ENCODE peak calls at places on chromosomes 6 and 20, in five cellular contexts. M, L, I, Q and J are unnamed samples. For H3K4me1, the result is how much of the 10 kb centered on the place peaks cover.

GRCh38 chr6:133236898-133237297 is 4.3 kb upstream of the EYA4 start:
- DNase-seq in L (no peak), I (no peak), M (no peak), Q (peak), J (no peak)

GRCh38 chr6:108914235-108915022 is 66.2 kb downstream of the ARMC2 start:
- DNase-seq in M (no peak), L (no peak), Q (no peak), I (peak), J (no peak)

GRCh38 chr6:148892247-148892646 is 145.4 kb downstream of the UST start:
- DNase-seq in M (no peak), Q (no peak), L (peak), I (no peak), J (no peak)

GRCh38 chr6:108801331-108801730 is 46.9 kb upstream of the ARMC2 start:
- DNase-seq in M (peak), Q (peak), L (no peak), I (no peak), J (no peak)

GRCh38 chr6:167858086-167858591 is 31.4 kb downstream of the AFDN start:
- DNase-seq in Q (no peak), I (no peak), L (no peak), M (no peak), J (no peak)

GRCh38 chr6:63636516-63636968 is 940 bp downstream of the PHF3 start:
- DNase-seq in M (peak), L (peak), I (peak), Q (peak), J (no peak)

GRCh38 chr6:73586416-73586974 is 65.7 kb upstream of the EEF1A1 start:
- DNase-seq in M (peak), I (no peak), Q (peak), L (no peak), J (no peak)

GRCh38 chr6:34383171-34383631 is 9.3 kb downstream of the NUDT3 start:
- DNase-seq in Q (no peak), M (no peak), L (no peak), I (no peak), J (no peak)

GRCh38 chr6:148064406-148065134 is 278.1 kb upstream of the SASH1 start:
- DNase-seq in I (no peak), L (peak), M (no peak), Q (no peak), J (no peak)

GRCh38 chr6:39072830-39073229 is 24.2 kb downstream of the GLP1R start:
- DNase-seq in I (no peak), Q (no peak), L (no peak), M (no peak), J (no peak)

GRCh38 chr6:37503486-37503980 is 3.8 kb upstream of the CCDC167 start:
- DNase-seq in Q (no peak), M (no peak), L (no peak), I (peak), J (no peak)

GRCh38 chr20:6162239-6162638 is 39.4 kb upstream of the FERMT1 start:
- DNase-seq in L (no peak), Q (peak), M (peak), I (no peak), J (no peak)

GRCh38 chr6:63307581-63308246 is 12.1 kb downstream of the LGSN start:
- DNase-seq in I (no peak), M (no peak), Q (no peak), L (peak), J (no peak)

GRCh38 chr6:3455490-3456394 is 1.1 kb downstream of the SLC22A23 start:
- DNase-seq in L (peak), M (no peak), Q (no peak), I (no peak), J (no peak)

GRCh38 chr6:143400258-143401059 is 50.0 kb downstream of the ADAT2 start:
- DNase-seq in L (peak), M (peak), I (no peak), Q (peak), J (no peak)

GRCh38 chr6:5695260-5696245 is 311.2 kb downstream of the NRN1 start:
- DNase-seq in Q (no peak), M (peak), L (peak), I (no peak), J (no peak)

GRCh38 chr6:119241124-119241491 is 108.5 kb downstream of the MAN1A1 start:
- DNase-seq in M (no peak), I (no peak), Q (no peak), L (no peak), J (no peak)

GRCh38 chr6:1438471-1438881 is 49.1 kb downstream of the FOXF2 start:
- DNase-seq in L (no peak), I (no peak), M (no peak), Q (no peak), J (no peak)

GRCh38 chr20:11919571-11919970 is 1.9 kb downstream of the BTBD3 start:
- DNase-seq in L (no peak), Q (no peak), I (no peak), M (no peak), J (no peak)

GRCh38 chr6:109794201-109794926 is 103.3 kb downstream of the FIG4 start:
- DNase-seq in L (peak), I (no peak), Q (no peak), M (no peak), J (no peak)

GRCh38 chr6:113586413-113586812 is 270.7 kb upstream of the MARCKS start:
- DNase-seq in M (no peak), L (peak), Q (no peak), I (no peak), J (no peak)

GRCh38 chr6:52881996-52882841 is 27.3 kb downstream of the GSTA3 start:
- DNase-seq in Q (peak), M (peak), I (peak), L (peak), J (peak)

GRCh38 chr6:53239526-53239925 is 90.9 kb upstream of the GCM1 start:
- DNase-seq in L (peak), I (no peak), M (no peak), Q (no peak), J (no peak)

GRCh38 chr20:20303742-20304141 is 64.2 kb upstream of the INSM1 start:
- DNase-seq in M (peak), L (no peak), I (no peak), Q (no peak), J (no peak)

GRCh38 chr6:41536884-41537347 is 9.3 kb upstream of the FOXP4 start:
- DNase-seq in Q (no peak), M (no peak), I (no peak), L (peak), J (no peak)

GRCh38 chr20:13068336-13068735 is 59.6 kb downstream of the SPTLC3 start:
- DNase-seq in M (no peak), L (peak), Q (no peak), I (no peak), J (no peak)

GRCh38 chr6:27332692-27333641 is 20.9 kb upstream of the POM121L2 start:
- DNase-seq in M (no peak), I (peak), L (peak), Q (no peak), J (no peak)

GRCh38 chr6:39493174-39493573 is 170.7 kb upstream of the KCNK16 start:
- DNase-seq in Q (no peak), I (no peak), L (no peak), M (no peak), J (no peak)

GRCh38 chr20:39049148-39049547 is 87.0 kb downstream of the DHX35 start:
- DNase-seq in L (no peak), I (no peak), Q (no peak), M (no peak), J (no peak)

GRCh38 chr6:33672808-33673207 is 38.7 kb downstream of the UQCC2 start:
- DNase-seq in Q (peak), M (peak), I (no peak), L (peak), J (peak)

GRCh38 chr6:42378125-42378524 is 73.6 kb downstream of the TRERF1 start:
- DNase-seq in L (no peak), Q (no peak), M (no peak), I (peak), J (no peak)

DNA sequence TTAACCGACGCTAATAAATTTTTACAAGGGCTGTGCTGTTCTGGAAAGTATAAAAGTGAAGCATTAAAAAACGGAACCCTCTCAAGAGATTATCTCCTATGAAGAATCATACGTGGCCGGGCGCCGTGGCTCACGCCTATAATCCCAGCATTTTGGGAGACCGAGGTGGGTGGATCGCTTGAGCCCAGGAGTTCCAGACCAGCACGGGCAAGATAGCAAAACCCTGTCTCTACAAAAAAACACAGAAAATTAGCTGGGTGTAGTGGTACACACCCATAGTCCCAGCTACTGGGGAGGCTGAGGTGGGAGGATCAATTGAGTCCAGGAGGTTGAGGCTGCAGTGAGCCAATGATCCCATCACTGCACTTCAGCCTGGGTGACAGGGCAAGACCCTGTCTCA is 83.4 kb downstream of the GMPR start:
- DNase-seq in L (no peak), M (no peak), Q (no peak), I (no peak), J (no peak)
- H3K4me1 ChIP-seq in L (under half), M (under half), Q (under half), I (half or more), J (half or more)

GRCh38 chr6:18276610-18277009 is 12.3 kb upstream of the DEK start:
- DNase-seq in Q (no peak), M (no peak), L (peak), I (no peak), J (no peak)
- H3K4me3 ChIP-seq in Q (no peak), M (no peak), L (peak), I (no peak), J (peak)

GRCh38 chr6:15398657-15399287 is 152.9 kb downstream of the JARID2 start:
- DNase-seq in I (no peak), Q (no peak), M (no peak), L (no peak), J (no peak)
- H3K4me1 ChIP-seq in I (under half), Q (under half), M (under half), L (under half), J (under half)

GRCh38 chr6:18324708-18325047 is 60.3 kb upstream of the DEK start:
- DNase-seq in I (no peak), L (no peak), Q (no peak), M (no peak), J (no peak)
- H3K4me3 ChIP-seq in I (no peak), L (no peak), Q (no peak), M (no peak), J (no peak)

GRCh38 chr20:10713161-10713560 is 39.4 kb upstream of the JAG1 start:
- DNase-seq in M (no peak), L (no peak), I (no peak), Q (no peak), J (no peak)
- H3K4me1 ChIP-seq in M (under half), L (under half), I (under half), Q (under half), J (under half)

GRCh38 chr6:155170519-155170918 is 93.3 kb upstream of the CLDN20 start:
- DNase-seq in M (no peak), I (no peak), Q (no peak), L (no peak), J (no peak)

GRCh38 chr6:155171109-155171746 is 92.6 kb upstream of the CLDN20 start:
- DNase-seq in L (peak), I (peak), M (peak), Q (peak), J (peak)

GRCh38 chr6:155174576-155175174 is 89.1 kb upstream of the CLDN20 start:
- DNase-seq in Q (peak), M (peak), I (peak), L (peak), J (no peak)

GRCh38 chr6:155177369-155177961 is 86.3 kb upstream of the CLDN20 start:
- DNase-seq in I (peak), L (peak), M (no peak), Q (peak), J (no peak)

DNA sequence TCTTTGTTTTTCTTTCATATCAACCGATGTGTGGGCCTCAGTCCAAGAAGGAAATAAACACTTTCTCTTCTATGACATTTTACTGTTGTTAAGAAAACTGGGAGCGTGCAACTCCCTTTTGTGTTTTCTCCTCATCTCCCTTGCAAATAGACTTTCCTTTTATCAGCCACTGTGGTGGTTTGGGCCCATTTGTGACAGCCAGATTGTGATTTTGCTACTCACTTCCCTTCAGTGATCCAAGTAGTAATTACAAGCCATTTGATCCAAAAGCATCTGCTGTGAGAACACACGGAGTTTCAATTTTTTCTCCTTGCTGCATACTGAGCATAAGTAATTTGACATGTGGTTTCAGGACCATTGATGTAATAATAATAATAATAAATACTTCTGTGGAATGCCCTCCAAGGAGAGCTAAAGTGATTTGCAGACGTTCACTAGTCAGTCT is 92.0 kb upstream of the CLDN20 start:
- DNase-seq in I (no peak), M (no peak), L (no peak), Q (no peak), J (no peak)
- H3K4me3 ChIP-seq in I (peak), M (no peak), L (no peak), Q (no peak), J (peak)

GRCh38 chr6:122792796-122793195 is 3.7 kb downstream of the SMPDL3A start:
- DNase-seq in L (no peak), M (no peak), Q (no peak), I (no peak), J (no peak)
- H3K4me1 ChIP-seq in L (under half), M (under half), Q (under half), I (under half), J (under half)

GRCh38 chr6:21131406-21131805 is 462.1 kb upstream of the SOX4 start:
- DNase-seq in M (no peak), I (no peak), L (no peak), Q (no peak), J (no peak)

GRCh38 chr6:21135484-21136005 is 458.0 kb upstream of the SOX4 start:
- DNase-seq in M (no peak), L (no peak), Q (no peak), I (no peak), J (no peak)

GRCh38 chr6:21132856-21133610 is 460.5 kb upstream of the SOX4 start:
- DNase-seq in L (no peak), M (no peak), I (no peak), Q (no peak), J (no peak)

GRCh38 chr6:21134401-21134800 is 459.1 kb upstream of the SOX4 start:
- DNase-seq in Q (no peak), I (no peak), L (no peak), M (no peak), J (no peak)

DNA sequence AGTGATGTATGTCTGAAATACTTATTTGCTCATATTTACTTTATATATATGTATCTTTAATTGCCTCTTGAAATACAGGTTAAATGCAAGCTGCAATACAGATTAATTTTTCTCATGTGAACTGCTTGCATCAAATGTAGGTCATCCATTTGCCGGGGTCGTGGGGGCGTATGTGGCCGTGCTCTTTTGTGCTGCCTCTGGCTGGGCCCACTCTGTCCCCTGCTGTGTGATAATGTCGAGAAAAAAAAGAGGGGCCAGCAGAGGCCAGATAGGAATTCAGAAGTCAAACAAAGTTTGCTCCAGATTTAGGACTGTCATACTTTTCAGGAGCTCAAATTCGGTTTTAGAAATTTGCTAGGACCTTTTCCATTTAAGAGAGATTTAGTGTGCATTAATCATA is 459.6 kb upstream of the SOX4 start:
- DNase-seq in L (no peak), Q (no peak), I (no peak), M (no peak), J (no peak)
- H3K4me3 ChIP-seq in L (no peak), Q (no peak), I (no peak), M (no peak), J (no peak)

GRCh38 chr6:35730745-35731413 is 6.0 kb upstream of the ARMC12 start:
- DNase-seq in I (no peak), Q (peak), M (no peak), L (no peak), J (no peak)

GRCh38 chr6:35727935-35728662 is 8.7 kb upstream of the ARMC12 start:
- DNase-seq in L (peak), I (peak), Q (peak), M (peak), J (peak)

GRCh38 chr6:35728663-35729348 is 8.0 kb upstream of the ARMC12 start:
- DNase-seq in L (peak), Q (no peak), I (peak), M (peak), J (peak)

GRCh38 chr6:35729722-35730121 is 7.1 kb upstream of the ARMC12 start:
- DNase-seq in M (no peak), I (no peak), L (no peak), Q (no peak), J (no peak)

GRCh38 chr6:35729349-35729678 is 7.5 kb upstream of the ARMC12 start:
- DNase-seq in Q (no peak), L (no peak), M (no peak), I (no peak), J (no peak)
- H3K4me1 ChIP-seq in Q (half or more), L (half or more), M (half or more), I (half or more), J (half or more)

GRCh38 chr6:15957655-15958169 is 171.2 kb upstream of the MYLIP start:
- DNase-seq in Q (no peak), L (no peak), I (no peak), M (no peak), J (no peak)
- H3K4me3 ChIP-seq in Q (no peak), L (no peak), I (no peak), M (no peak), J (no peak)